ENCODE peak calls at places on chromosomes 6 and 20, in nine cellular contexts. I, V, T, Z, K, R, L, W and H are unnamed samples.

GRCh38 chr20:11912013-11912663 is 5.6 kb upstream of the BTBD3 start:
- DNase-seq in T (no peak), R (no peak), K (no peak), V (peak; percentile 32), I (peak; percentile 37), W (no peak), Z (no peak), L (no peak), H (no peak)

GRCh38 chr6:41652876-41653641 is 14.8 kb downstream of the MDFI start:
- DNase-seq in I (no peak), W (peak; percentile 54), Z (no peak), K (no peak), T (no peak), R (no peak), V (no peak), L (no peak), H (no peak)

GRCh38 chr20:45987108-45987780 is 15.2 kb upstream of the ZNF335 start:
- DNase-seq in L (peak; percentile 75), R (peak; percentile 75), T (peak; percentile 97), V (peak; percentile 68), K (peak; percentile 68), Z (peak; percentile 78), W (peak; percentile 88), I (peak; percentile 65), H (no peak)

GRCh38 chr6:111113731-111114438 is 26.6 kb downstream of the SLC16A10 start:
- DNase-seq in R (peak; percentile 13), T (no peak), K (peak; percentile 36), Z (no peak), V (peak; percentile 66), W (peak; percentile 66), I (peak; percentile 76), L (peak; percentile 94), H (peak; percentile 33)

GRCh38 chr20:63265891-63266515 is 6.6 kb upstream of the ARFGAP1 start:
- DNase-seq in R (no peak), W (no peak), I (no peak), V (no peak), Z (no peak), L (no peak), K (no peak), T (no peak), H (peak; percentile 24)

GRCh38 chr6:113734886-113735481 is 122.2 kb upstream of the MARCKS start:
- DNase-seq in R (no peak), L (no peak), K (no peak), I (peak; percentile 46), W (no peak), V (peak; percentile 29), T (no peak), Z (no peak), H (no peak)

GRCh38 chr20:16518068-16518783 is 55.0 kb downstream of the KIF16B start:
- DNase-seq in R (peak; percentile 54), T (no peak), Z (peak; percentile 45), K (no peak), I (peak; percentile 60), L (no peak), V (peak; percentile 60), W (no peak), H (peak; percentile 12)

GRCh38 chr20:57428611-57429496 is 37.7 kb downstream of the RBM38 start:
- DNase-seq in I (no peak), Z (no peak), V (no peak), W (peak; percentile 42), T (peak; percentile 77), K (no peak), R (no peak), L (peak; percentile 64), H (no peak)

GRCh38 chr6:28544211-28544610 is 18.5 kb downstream of the GPX5 start:
- DNase-seq in T (no peak), Z (no peak), L (no peak), I (no peak), V (no peak), K (no peak), R (peak; percentile 23), W (no peak), H (no peak)

GRCh38 chr6:28545955-28546354 is 20.3 kb downstream of the GPX5 start:
- DNase-seq in L (no peak), V (no peak), T (no peak), Z (no peak), I (no peak), W (no peak), K (no peak), R (no peak), H (no peak)

GRCh38 chr6:28542440-28543293 is 17.0 kb downstream of the GPX5 start:
- DNase-seq in V (peak; percentile 82), W (no peak), I (peak; percentile 81), K (no peak), Z (peak; percentile 58), L (peak; percentile 35), T (peak; percentile 77), R (peak; percentile 88), H (peak; percentile 42)

GRCh38 chr6:28543671-28544131 is 18.0 kb downstream of the GPX5 start:
- DNase-seq in L (no peak), V (peak; percentile 23), I (peak; percentile 13), R (peak; percentile 48), Z (no peak), T (no peak), K (no peak), W (no peak), H (no peak)

DNA sequence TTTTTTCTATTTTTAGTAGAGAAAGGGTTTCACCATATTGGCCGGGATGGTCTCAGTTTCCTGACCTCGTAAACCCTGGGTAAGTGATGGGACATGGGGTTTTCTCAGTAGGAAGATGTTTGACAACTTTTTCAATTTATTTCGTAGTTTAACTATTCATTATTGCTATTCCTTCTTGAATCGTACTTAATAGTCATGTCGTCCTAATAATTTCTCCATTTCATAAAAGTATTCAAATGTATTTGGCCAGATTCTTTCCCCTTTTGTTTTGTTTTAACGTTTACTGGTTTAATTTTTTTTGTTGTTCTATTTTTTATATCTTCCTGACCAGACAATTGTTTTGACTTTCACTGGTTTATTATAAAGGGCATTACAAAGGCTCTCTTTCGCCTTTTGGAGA is 16.3 kb downstream of the GPX5 start:
- DNase-seq in L (no peak), Z (no peak), R (no peak), T (no peak), K (no peak), W (no peak), I (no peak), V (no peak), H (no peak)
- H3K4me3 ChIP-seq in L (no peak overlapping the region), Z (peak overlapping the region; percentile 19), R (peak overlapping the region; percentile 63), T (peak overlapping the region; percentile 37), K (peak overlapping the region; percentile 24), W (no peak overlapping the region), I (no peak overlapping the region), V (no peak overlapping the region), H (peak overlapping the region; percentile 42)

GRCh38 chr20:47760686-47761477 is 24.4 kb downstream of the SULF2 start:
- DNase-seq in L (no peak), W (no peak), K (no peak), I (no peak), V (no peak), T (no peak), R (no peak), Z (no peak), H (no peak)

GRCh38 chr20:47754946-47755652 is 30.2 kb downstream of the SULF2 start:
- DNase-seq in T (no peak), R (no peak), I (no peak), Z (no peak), W (no peak), L (no peak), K (no peak), V (no peak), H (no peak)

GRCh38 chr20:47761478-47762047 is 23.7 kb downstream of the SULF2 start:
- DNase-seq in T (no peak), K (no peak), I (no peak), V (no peak), L (no peak), Z (no peak), W (no peak), R (no peak), H (no peak)

GRCh38 chr20:47762699-47763098 is 22.6 kb downstream of the SULF2 start:
- DNase-seq in L (peak; percentile 39), W (no peak), K (no peak), I (no peak), T (no peak), V (peak; percentile 30), R (no peak), Z (no peak), H (no peak)

GRCh38 chr20:47758517-47759450 is 26.5 kb downstream of the SULF2 start:
- DNase-seq in V (no peak), L (peak; percentile 49), R (peak; percentile 36), W (no peak), I (no peak), T (no peak), Z (no peak), K (no peak), H (no peak)
- TF ChIP-seq CTCF in V (no peak), L (no peak), R (no peak), W (no peak), I (no peak), T (no peak), Z (no peak), K (no peak), H (no peak)

GRCh38 chr6:6781877-6782236 is 193.3 kb downstream of the LY86 start:
- DNase-seq in R (no peak), Z (no peak), V (no peak), I (no peak), W (no peak), L (no peak), K (no peak), T (no peak), H (no peak)

GRCh38 chr6:6784514-6785162 is 196.1 kb downstream of the LY86 start:
- DNase-seq in L (no peak), I (peak; percentile 8), K (no peak), V (no peak), R (no peak), W (no peak), Z (no peak), T (no peak), H (no peak)

GRCh38 chr6:6780231-6780630 is 191.7 kb downstream of the LY86 start:
- DNase-seq in L (no peak), W (no peak), I (no peak), R (no peak), Z (no peak), T (no peak), V (no peak), K (no peak), H (no peak)

GRCh38 chr6:6783736-6784135 is 195.2 kb downstream of the LY86 start:
- DNase-seq in V (peak; percentile 22), R (no peak), Z (no peak), I (no peak), L (no peak), W (no peak), K (no peak), T (no peak), H (no peak)

GRCh38 chr6:6781172-6781876 is 192.8 kb downstream of the LY86 start:
- DNase-seq in K (no peak), W (no peak), Z (no peak), V (peak; percentile 86), I (peak; percentile 85), T (no peak), L (peak; percentile 93), R (no peak), H (peak; percentile 76)
- H3K4me3 ChIP-seq in K (no peak overlapping the region), W (no peak overlapping the region), Z (no peak overlapping the region), V (no peak overlapping the region), I (no peak overlapping the region), T (no peak overlapping the region), L (no peak overlapping the region), R (no peak overlapping the region), H (no peak overlapping the region)

DNA sequence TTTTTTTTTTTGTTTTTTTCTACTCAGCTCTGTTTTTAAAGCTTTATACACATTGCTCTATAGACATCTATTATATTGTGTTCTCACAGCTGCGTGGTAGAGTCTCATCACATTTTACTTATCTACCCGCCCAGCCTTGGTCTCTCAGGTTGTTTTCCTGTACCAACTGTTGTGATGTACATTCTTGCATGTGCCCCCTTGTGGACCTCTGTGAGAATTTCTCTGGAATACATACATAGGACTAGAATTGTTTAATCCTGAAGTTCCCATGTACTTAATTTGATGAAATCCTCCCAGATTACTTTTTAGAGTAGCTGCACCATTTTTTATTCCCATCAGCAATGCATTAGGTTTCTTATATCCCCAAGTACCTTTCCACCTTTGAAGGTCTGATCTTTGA is 40.4 kb upstream of the TINAG start:
- DNase-seq in I (peak; percentile 76), Z (peak; percentile 19), V (peak; percentile 75), L (peak; percentile 28), W (no peak), T (no peak), K (no peak), R (peak; percentile 42), H (no peak)
- TF ChIP-seq CTCF in I (peak; percentile 53), Z (peak; percentile 13), V (peak; percentile 71), L (peak; percentile 30), W (peak; percentile 34), T (peak; percentile 76), K (peak; percentile 49), R (peak; percentile 29), H (peak; percentile 47)